ENCODE peak calls at places on chromosome 14, in ten cellular contexts. P is fibroblast of gingiva, V is GM04504, K is GM12864, A is bronchial epithelial cell, H is iris pigment epithelial cell, O is memory B cell, N is astrocyte of the spinal cord, U is left ventricle myocardium superior, B is A172. R is an unnamed sample.

GRCh38 chr14:70189678-70190077 is 927 bp upstream of the SLC8A3 start:
- DNase-seq in P (no peak), V (no peak), K (no peak), A (no peak), H (no peak), O (no peak), N (no peak), U (no peak), B (no peak), R (no peak)

GRCh38 chr14:54584097-54584496 is 17.2 kb downstream of the SAMD4A start:
- DNase-seq in P (no peak), V (no peak), K (no peak), A (no peak), H (no peak), O (no peak), N (no peak), U (no peak), B (no peak), R (no peak)

GRCh38 chr14:72604133-72604532 is 289.8 kb downstream of the DPF3 start:
- DNase-seq in P (no peak), V (no peak), K (no peak), A (no peak), H (no peak), O (no peak), N (no peak), U (no peak), B (no peak), R (no peak)

GRCh38 chr14:86038401-86038985 is 508.5 kb downstream of the FLRT2 start:
- DNase-seq in P (peak; percentile 56), V (peak; percentile 19), K (no peak), A (peak; percentile 45), H (peak; percentile 70), O (peak; percentile 10), N (peak; percentile 49), U (peak; percentile 26), B (peak; percentile 26), R (peak; percentile 71)

GRCh38 chr14:79659995-79660975 is 551.0 kb downstream of the DIO2 start:
- DNase-seq in P (no peak), V (no peak), K (no peak), A (no peak), H (no peak), O (no peak), N (no peak), U (no peak), B (no peak), R (no peak)

GRCh38 chr14:74241611-74242005 is 2.4 kb downstream of the VSX2 start:
- DNase-seq in P (no peak), V (no peak), K (no peak), A (no peak), H (no peak), O (no peak), N (no peak), U (no peak), B (no peak), R (no peak)

GRCh38 chr14:26394114-26394855 is 203.5 kb downstream of the NOVA1 start:
- DNase-seq in P (peak; percentile 21), V (no peak), K (no peak), A (peak; percentile 50), H (peak; percentile 35), O (no peak), N (peak; percentile 17), U (no peak), B (no peak), R (peak; percentile 83)

GRCh38 chr14:92586966-92587365 is 73.4 kb downstream of the RIN3 start:
- DNase-seq in P (no peak), V (no peak), K (no peak), A (no peak), H (no peak), O (no peak), N (no peak), U (no peak), B (no peak), R (no peak)

GRCh38 chr14:74980746-74981661 is 21.7 kb upstream of the EIF2B2 start:
- DNase-seq in P (peak; percentile 85), V (no peak), K (no peak), A (no peak), H (peak; percentile 71), O (no peak), N (peak; percentile 90), U (no peak), B (peak; percentile 86), R (peak; percentile 17)

GRCh38 chr14:32006267-32007110 is 70.6 kb upstream of the ARHGAP5 start:
- DNase-seq in P (no peak), V (no peak), K (no peak), A (peak; percentile 74), H (peak; percentile 67), O (no peak), N (no peak), U (no peak), B (peak; percentile 52), R (no peak)

GRCh38 chr14:55454264-55455151 is 14.1 kb upstream of the TBPL2 start:
- DNase-seq in P (peak; percentile 17), V (no peak), K (no peak), A (peak; percentile 81), H (peak; percentile 85), O (no peak), N (peak; percentile 85), U (peak; percentile 44), B (peak; percentile 75), R (peak; percentile 56)

GRCh38 chr14:55938249-55938791 is 179.9 kb upstream of the PELI2 start:
- DNase-seq in P (peak; percentile 93), V (peak; percentile 5), K (no peak), A (peak; percentile 92), H (no peak), O (no peak), N (peak; percentile 17), U (peak; percentile 79), B (no peak), R (peak; percentile 71)

GRCh38 chr14:104769324-104770071 is 16.6 kb downstream of the SIVA1 start:
- DNase-seq in P (no peak), V (no peak), K (no peak), A (no peak), H (no peak), O (no peak), N (no peak), U (no peak), B (no peak), R (no peak)

GRCh38 chr14:100815478-100816285 is 10.2 kb upstream of the MEG3 start:
- DNase-seq in P (peak; percentile 52), V (no peak), K (no peak), A (no peak), H (peak; percentile 82), O (no peak), N (peak; percentile 72), U (no peak), B (no peak), R (peak; percentile 80)

GRCh38 chr14:58733451-58734208 is 95.9 kb downstream of the DACT1 start:
- DNase-seq in P (no peak), V (no peak), K (no peak), A (no peak), H (no peak), O (no peak), N (no peak), U (no peak), B (no peak), R (no peak)

GRCh38 chr14:90842726-90843125 is 26.5 kb upstream of the TTC7B start:
- DNase-seq in P (no peak), V (no peak), K (no peak), A (no peak), H (no peak), O (no peak), N (no peak), U (no peak), B (no peak), R (no peak)

GRCh38 chr14:87628129-87628528 is 364.9 kb downstream of the GALC start:
- DNase-seq in P (no peak), V (peak; percentile 56), K (no peak), A (no peak), H (no peak), O (no peak), N (peak; percentile 78), U (no peak), B (peak; percentile 57), R (no peak)

GRCh38 chr14:105863296-105864108 is 337.1 kb downstream of the TMEM121 start:
- DNase-seq in P (no peak), V (no peak), K (no peak), A (no peak), H (no peak), O (no peak), N (no peak), U (peak; percentile 11), B (no peak), R (no peak)

GRCh38 chr14:53952533-53952932 is 4.1 kb downstream of the BMP4 start:
- DNase-seq in P (no peak), V (no peak), K (no peak), A (no peak), H (no peak), O (no peak), N (no peak), U (no peak), B (no peak), R (peak; percentile 48)

GRCh38 chr14:43479751-43480150 is 1027.3 kb downstream of the FSCB start:
- DNase-seq in P (no peak), V (no peak), K (no peak), A (no peak), H (no peak), O (no peak), N (no peak), U (no peak), B (no peak), R (no peak)

GRCh38 chr14:52272375-52272774 is 4.9 kb downstream of the PTGDR start:
- DNase-seq in P (peak; percentile 50), V (no peak), K (no peak), A (peak; percentile 29), H (peak; percentile 50), O (no peak), N (peak; percentile 14), U (no peak), B (peak; percentile 5), R (peak; percentile 77)

GRCh38 chr14:89307409-89307808 is 109.6 kb downstream of the FOXN3 start:
- DNase-seq in P (no peak), V (no peak), K (no peak), A (no peak), H (no peak), O (no peak), N (no peak), U (no peak), B (no peak), R (no peak)